ENCODE peak calls at places on chromosomes 16 and 17, in nine cellular contexts. X is fibroblast of lung; A is cardiac muscle cell; V is CD4-positive, alpha-beta T cell; I is ovary; O is prostate gland; K is heart right ventricle; G is left ventricle myocardium inferior; R is IMR-90. D is an unnamed sample. For H3K27me3, the result is how much of the 10 kb centered on the place peaks cover.

GRCh38 chr16:53654946-53655345 is 48.7 kb downstream of the RPGRIP1L start:
- DNase-seq in X (no peak), A (no peak), V (no peak), I (no peak), O (no peak), K (no peak), G (no peak), R (no peak), D (no peak)

GRCh38 chr17:29250666-29251065 is 4.0 kb downstream of the CRYBA1 start:
- DNase-seq in X (no peak), A (no peak), V (no peak), I (no peak), O (no peak), K (no peak), G (no peak), R (peak), D (no peak)

GRCh38 chr16:68422396-68422964 is 25.8 kb downstream of the SMPD3 start:
- DNase-seq in X (no peak), A (no peak), V (no peak), I (no peak), O (no peak), K (no peak), G (no peak), R (no peak), D (no peak)

GRCh38 chr16:79882292-79882995 is 281.9 kb upstream of the MAF start:
- DNase-seq in X (peak), A (no peak), V (no peak), I (no peak), O (no peak), K (no peak), G (no peak), R (no peak), D (no peak)

GRCh38 chr17:74642995-74643394 is 19.5 kb upstream of the CD300E start:
- DNase-seq in X (no peak), A (no peak), V (no peak), I (no peak), O (no peak), K (no peak), G (no peak), R (no peak), D (no peak)

GRCh38 chr17:74862108-74862901 is 2.6 kb upstream of the GRIN2C start:
- DNase-seq in X (peak), A (peak), V (peak), I (peak), O (no peak), K (peak), G (peak), R (peak), D (peak)

GRCh38 chr16:3906363-3906762 is 25.9 kb upstream of the CREBBP start:
- DNase-seq in X (no peak), A (no peak), V (no peak), I (no peak), O (no peak), K (no peak), G (no peak), R (no peak), D (no peak)

GRCh38 chr17:27939489-27940465 is 46.6 kb upstream of the LYRM9 start:
- DNase-seq in X (no peak), A (no peak), V (no peak), I (no peak), O (no peak), K (no peak), G (no peak), R (no peak), D (no peak)

GRCh38 chr17:29162909-29163341 is 17.3 kb downstream of the MYO18A start:
- DNase-seq in X (peak), A (no peak), V (no peak), I (no peak), O (no peak), K (no peak), G (no peak), R (no peak), D (no peak)

GRCh38 chr17:6506679-6507231 is 49.6 kb downstream of the PITPNM3 start:
- DNase-seq in X (peak), A (no peak), V (no peak), I (no peak), O (no peak), K (no peak), G (no peak), R (no peak), D (no peak)

GRCh38 chr16:72502654-72503005 is 330.7 kb upstream of the PMFBP1 start:
- DNase-seq in X (no peak), A (no peak), V (no peak), I (no peak), O (no peak), K (no peak), G (no peak), R (no peak), D (no peak)

GRCh38 chr17:12114686-12115418 is 94.2 kb downstream of the MAP2K4 start:
- DNase-seq in X (peak), A (no peak), V (no peak), I (no peak), O (no peak), K (no peak), G (no peak), R (peak), D (no peak)

GRCh38 chr16:87392823-87393679 is 915 bp downstream of the MAP1LC3B start:
- DNase-seq in X (peak), A (peak), V (peak), I (peak), O (no peak), K (peak), G (peak), R (peak), D (no peak)

GRCh38 chr17:41329279-41329925 is 13.9 kb upstream of the KRTAP17-1 start:
- DNase-seq in X (peak), A (peak), V (no peak), I (no peak), O (peak), K (peak), G (no peak), R (peak), D (peak)

GRCh38 chr16:11955713-11956123 is 9.3 kb upstream of the TNFRSF17 start:
- DNase-seq in X (peak), A (no peak), V (no peak), I (no peak), O (no peak), K (no peak), G (no peak), R (peak), D (no peak)

GRCh38 chr17:80243526-80244433 is 16.9 kb upstream of the RNF213 start:
- DNase-seq in X (no peak), A (no peak), V (no peak), I (no peak), O (no peak), K (no peak), G (no peak), R (no peak), D (no peak)

GRCh38 chr17:8223356-8224063 is 13.1 kb upstream of the AURKB start:
- DNase-seq in X (peak), A (peak), V (peak), I (peak), O (peak), K (peak), G (peak), R (peak), D (peak)
- TF ChIP-seq CTCF in X (no peak), A (peak), V (no peak), I (no peak), O (peak), K (no peak), G (peak), R (peak), D (no peak)

GRCh38 chr17:57603541-57603940 is 141.6 kb downstream of the CCDC182 start:
- DNase-seq in X (no peak), A (no peak), V (no peak), I (no peak), O (peak), K (no peak), G (no peak), R (no peak), D (no peak)
- H3K27ac ChIP-seq in X (no peak), A (peak), V (peak), I (peak), O (peak), K (peak), G (peak), R (no peak), D (no peak)

GRCh38 chr17:71983828-71984227 is 137.0 kb upstream of the SOX9 start:
- DNase-seq in X (no peak), A (no peak), V (no peak), I (no peak), O (no peak), K (no peak), G (no peak), R (no peak), D (no peak)

GRCh38 chr17:71986886-71987285 is 133.9 kb upstream of the SOX9 start:
- DNase-seq in X (no peak), A (no peak), V (no peak), I (no peak), O (no peak), K (no peak), G (no peak), R (peak), D (no peak)

GRCh38 chr17:71985111-71986039 is 135.4 kb upstream of the SOX9 start:
- DNase-seq in X (no peak), A (no peak), V (no peak), I (no peak), O (no peak), K (no peak), G (no peak), R (no peak), D (no peak)

GRCh38 chr17:71993363-71993762 is 127.5 kb upstream of the SOX9 start:
- DNase-seq in X (no peak), A (no peak), V (no peak), I (no peak), O (no peak), K (no peak), G (no peak), R (no peak), D (no peak)

DNA sequence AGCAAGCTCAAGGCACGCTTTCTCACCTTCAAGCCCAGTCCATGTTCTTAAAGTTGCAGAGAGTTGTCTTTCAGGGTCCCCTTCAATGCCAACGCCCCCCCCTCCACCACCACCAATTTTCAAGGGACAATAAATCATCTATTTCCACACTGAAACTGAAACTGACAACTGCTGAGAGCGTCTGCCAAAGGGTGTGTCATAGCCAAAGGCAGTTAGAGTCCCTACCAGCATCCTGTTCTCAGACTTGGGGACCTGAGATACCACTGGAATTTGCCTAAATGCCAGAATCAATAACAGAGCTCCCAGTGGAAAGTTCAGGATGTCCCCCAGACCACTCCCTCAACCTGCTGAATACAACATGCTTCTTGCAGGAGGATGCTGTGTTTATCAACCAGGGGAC is 133.2 kb upstream of the SOX9 start:
- DNase-seq in X (peak), A (no peak), V (no peak), I (no peak), O (no peak), K (no peak), G (no peak), R (peak), D (no peak)
- H3K27me3 ChIP-seq in X (under half), A (under half), V (under half), I (under half), O (under half), K (under half), G (under half), R (under half), D (under half)

GRCh38 chr16:57233944-57234706 is 10.9 kb upstream of the ARL2BP start:
- DNase-seq in X (no peak), A (no peak), V (no peak), I (no peak), O (no peak), K (no peak), G (no peak), R (no peak), D (no peak)

GRCh38 chr16:57238682-57239081 is 6.4 kb upstream of the ARL2BP start:
- DNase-seq in X (no peak), A (no peak), V (no peak), I (no peak), O (no peak), K (no peak), G (no peak), R (no peak), D (no peak)

GRCh38 chr16:57235128-57236092 is 9.6 kb upstream of the ARL2BP start:
- DNase-seq in X (peak), A (peak), V (no peak), I (no peak), O (no peak), K (no peak), G (no peak), R (peak), D (no peak)

GRCh38 chr16:57231821-57232350 is 13.2 kb upstream of the ARL2BP start:
- DNase-seq in X (no peak), A (no peak), V (no peak), I (no peak), O (peak), K (no peak), G (no peak), R (peak), D (no peak)

DNA sequence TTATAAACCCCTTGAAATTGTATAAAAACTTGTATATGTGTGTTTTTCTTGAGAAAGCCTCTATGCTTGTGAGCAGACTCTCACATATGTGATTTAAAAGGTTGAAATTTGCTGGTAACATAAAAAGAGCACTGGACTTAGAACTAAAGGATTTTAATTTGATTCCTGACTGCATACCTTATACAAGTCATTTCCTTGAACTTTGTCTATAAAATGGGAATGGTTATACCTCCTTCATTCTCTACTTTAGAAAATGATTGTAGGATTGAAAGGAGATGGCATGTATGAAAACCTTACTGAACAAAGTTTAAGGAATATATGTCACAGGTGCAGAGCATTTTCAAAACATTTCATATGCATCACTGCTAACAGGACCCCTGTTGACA is 10.4 kb upstream of the ARL2BP start:
- DNase-seq in X (no peak), A (no peak), V (no peak), I (no peak), O (no peak), K (no peak), G (no peak), R (no peak), D (no peak)
- TF ChIP-seq CTCF in X (no peak), A (no peak), V (no peak), I (no peak), O (no peak), K (no peak), G (no peak), R (no peak), D (no peak)

DNA sequence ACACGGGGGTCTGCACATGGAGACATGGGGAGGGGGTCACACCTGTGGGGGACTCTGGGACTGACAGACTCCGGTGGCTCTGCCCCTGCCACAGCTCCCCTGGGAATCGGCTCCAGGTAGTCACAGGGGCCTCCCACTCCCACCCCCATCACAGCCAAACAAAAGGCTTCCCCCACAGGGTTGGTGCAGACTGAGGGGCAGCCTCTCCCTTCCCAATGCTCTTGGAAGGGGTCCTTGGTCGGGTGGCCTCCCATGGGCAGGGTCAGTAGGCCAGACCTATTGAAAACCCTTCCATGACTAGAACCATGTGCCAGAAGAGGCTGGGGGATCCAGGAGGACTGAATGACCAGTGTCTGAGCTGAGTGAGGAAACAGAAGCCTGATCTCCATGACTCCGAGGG is 28.7 kb downstream of the TK2 start:
- DNase-seq in X (no peak), A (no peak), V (no peak), I (no peak), O (no peak), K (no peak), G (no peak), R (no peak), D (no peak)
- H3K27ac ChIP-seq in X (no peak), A (no peak), V (peak), I (no peak), O (peak), K (peak), G (peak), R (peak), D (peak)

GRCh38 chr17:37792787-37793186 is 47.9 kb upstream of the HNF1B start:
- DNase-seq in X (no peak), A (no peak), V (no peak), I (no peak), O (no peak), K (no peak), G (no peak), R (peak), D (no peak)

GRCh38 chr17:37802061-37802460 is 57.2 kb upstream of the HNF1B start:
- DNase-seq in X (no peak), A (no peak), V (no peak), I (no peak), O (no peak), K (no peak), G (no peak), R (no peak), D (no peak)

GRCh38 chr17:37796081-37796480 is 51.2 kb upstream of the HNF1B start:
- DNase-seq in X (no peak), A (no peak), V (no peak), I (no peak), O (no peak), K (no peak), G (no peak), R (no peak), D (no peak)

GRCh38 chr17:37801131-37801530 is 56.3 kb upstream of the HNF1B start:
- DNase-seq in X (no peak), A (no peak), V (no peak), I (no peak), O (no peak), K (no peak), G (no peak), R (no peak), D (no peak)

DNA sequence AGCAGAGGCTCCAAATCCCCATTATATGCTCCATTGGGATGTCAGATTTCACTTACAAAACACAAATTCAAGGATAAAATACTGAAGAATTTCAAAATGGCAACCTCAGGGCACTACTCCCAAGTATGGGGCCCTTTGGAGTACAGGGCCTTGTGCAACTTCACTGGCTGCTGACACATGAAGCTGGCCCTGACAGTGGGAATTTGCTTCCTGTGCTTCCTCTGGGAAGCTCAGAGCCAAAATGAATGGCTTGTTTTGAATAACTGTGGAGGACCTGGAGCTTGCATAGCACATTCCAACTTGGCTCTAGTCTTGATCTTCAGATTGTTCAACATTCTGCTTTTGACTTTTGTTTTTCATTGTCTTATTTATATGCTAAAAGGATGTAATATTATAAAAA is 52.3 kb upstream of the HNF1B start:
- DNase-seq in X (no peak), A (no peak), V (no peak), I (no peak), O (no peak), K (no peak), G (no peak), R (peak), D (no peak)
- H3K27me3 ChIP-seq in X (under half), A (under half), V (under half), I (under half), O (under half), K (under half), G (half or more), R (under half), D (under half)

GRCh38 chr16:70438983-70439862 is at the start of gene ST3GAL2:
- DNase-seq in X (peak), A (peak), V (peak), I (peak), O (peak), K (peak), G (peak), R (peak), D (peak)
- TF ChIP-seq CTCF in X (no peak), A (no peak), V (no peak), I (no peak), O (peak), K (no peak), G (no peak), R (no peak), D (peak)

GRCh38 chr17:50088952-50089825 is 6.0 kb upstream of the PDK2 start:
- DNase-seq in X (no peak), A (no peak), V (no peak), I (no peak), O (no peak), K (no peak), G (no peak), R (no peak), D (no peak)
- H3K27ac ChIP-seq in X (no peak), A (no peak), V (no peak), I (no peak), O (no peak), K (no peak), G (no peak), R (no peak), D (no peak)